ENCODE peak calls at places on chromosome 17, in six cellular contexts. One of them, this sample, is unnamed.

GRCh38 chr17:20066253-20066652 is 57.1 kb downstream of the SPECC1 start:
- DNase-seq in adrenal gland: peak
- DNase-seq in prostate gland: peak
- DNase-seq in dorsolateral prefrontal cortex: peak
- DNase-seq in stomach: peak
- DNase-seq in ascending aorta: peak
- DNase-seq in this sample: no peak

GRCh38 chr17:82215972-82216300 is 3.3 kb upstream of the CCDC57 start:
- DNase-seq in adrenal gland: no peak
- DNase-seq in ascending aorta: no peak
- DNase-seq in stomach: no peak
- DNase-seq in prostate gland: no peak
- DNase-seq in dorsolateral prefrontal cortex: no peak
- DNase-seq in this sample: no peak

GRCh38 chr17:17420561-17421269 is 56.1 kb upstream of the MED9 start:
- DNase-seq in stomach: no peak
- DNase-seq in adrenal gland: peak
- DNase-seq in dorsolateral prefrontal cortex: no peak
- DNase-seq in prostate gland: no peak
- DNase-seq in ascending aorta: peak
- DNase-seq in this sample: peak

GRCh38 chr17:73343168-73343634 is 31.4 kb upstream of the CDC42EP4 start:
- DNase-seq in prostate gland: no peak
- DNase-seq in stomach: no peak
- DNase-seq in ascending aorta: peak
- DNase-seq in dorsolateral prefrontal cortex: peak
- DNase-seq in adrenal gland: peak
- DNase-seq in this sample: peak

GRCh38 chr17:74635418-74635817 is 11.9 kb upstream of the CD300E start:
- DNase-seq in dorsolateral prefrontal cortex: no peak
- DNase-seq in ascending aorta: no peak
- DNase-seq in adrenal gland: no peak
- DNase-seq in stomach: no peak
- DNase-seq in prostate gland: no peak
- DNase-seq in this sample: no peak

GRCh38 chr17:66375121-66375520 is 72.7 kb downstream of the PRKCA start:
- DNase-seq in stomach: no peak
- DNase-seq in ascending aorta: no peak
- DNase-seq in prostate gland: no peak
- DNase-seq in dorsolateral prefrontal cortex: no peak
- DNase-seq in adrenal gland: no peak
- DNase-seq in this sample: no peak

GRCh38 chr17:77374170-77374936 is 233.6 kb downstream of the SEC14L1 start:
- DNase-seq in prostate gland: peak
- DNase-seq in stomach: peak
- DNase-seq in dorsolateral prefrontal cortex: peak
- DNase-seq in adrenal gland: peak
- DNase-seq in ascending aorta: peak
- DNase-seq in this sample: peak

GRCh38 chr17:20089795-20090547 is 80.8 kb downstream of the SPECC1 start:
- DNase-seq in dorsolateral prefrontal cortex: no peak
- DNase-seq in adrenal gland: no peak
- DNase-seq in stomach: no peak
- DNase-seq in prostate gland: no peak
- DNase-seq in ascending aorta: no peak
- DNase-seq in this sample: no peak

GRCh38 chr17:51422634-51423033 is 162.3 kb downstream of the UTP18 start:
- DNase-seq in dorsolateral prefrontal cortex: no peak
- DNase-seq in ascending aorta: no peak
- DNase-seq in adrenal gland: no peak
- DNase-seq in prostate gland: no peak
- DNase-seq in stomach: no peak
- DNase-seq in this sample: no peak

GRCh38 chr17:67442787-67443624 is 65.9 kb downstream of the PITPNC1 start:
- DNase-seq in stomach: no peak
- DNase-seq in prostate gland: no peak
- DNase-seq in ascending aorta: no peak
- DNase-seq in adrenal gland: no peak
- DNase-seq in dorsolateral prefrontal cortex: no peak
- DNase-seq in this sample: no peak

GRCh38 chr17:7380855-7381683 is at the start of gene TNK1:
- DNase-seq in adrenal gland: peak
- DNase-seq in stomach: peak
- DNase-seq in ascending aorta: peak
- DNase-seq in prostate gland: peak
- DNase-seq in dorsolateral prefrontal cortex: peak
- DNase-seq in this sample: peak

GRCh38 chr17:75810216-75810615 is 25.6 kb downstream of the UNK start:
- DNase-seq in dorsolateral prefrontal cortex: no peak
- DNase-seq in adrenal gland: no peak
- DNase-seq in prostate gland: no peak
- DNase-seq in stomach: no peak
- DNase-seq in ascending aorta: no peak
- DNase-seq in this sample: no peak

GRCh38 chr17:19347323-19348080 is 15.0 kb downstream of the B9D1 start:
- DNase-seq in ascending aorta: peak
- DNase-seq in prostate gland: no peak
- DNase-seq in dorsolateral prefrontal cortex: no peak
- DNase-seq in adrenal gland: no peak
- DNase-seq in stomach: no peak
- DNase-seq in this sample: no peak

GRCh38 chr17:67601897-67602296 is 115.8 kb upstream of the NOL11 start:
- DNase-seq in ascending aorta: no peak
- DNase-seq in stomach: no peak
- DNase-seq in adrenal gland: no peak
- DNase-seq in prostate gland: no peak
- DNase-seq in dorsolateral prefrontal cortex: no peak
- DNase-seq in this sample: no peak

GRCh38 chr17:14205992-14206461 is 30.6 kb downstream of the CDRT15 start:
- DNase-seq in stomach: peak
- DNase-seq in ascending aorta: peak
- DNase-seq in prostate gland: peak
- DNase-seq in dorsolateral prefrontal cortex: peak
- DNase-seq in adrenal gland: no peak
- DNase-seq in this sample: peak

GRCh38 chr17:74848656-74849399 is 10.9 kb downstream of the GRIN2C start:
- DNase-seq in stomach: no peak
- DNase-seq in ascending aorta: no peak
- DNase-seq in adrenal gland: no peak
- DNase-seq in prostate gland: no peak
- DNase-seq in dorsolateral prefrontal cortex: no peak
- DNase-seq in this sample: no peak

GRCh38 chr17:20310481-20310880 is 156.9 kb downstream of the LGALS9B start:
- DNase-seq in dorsolateral prefrontal cortex: no peak
- DNase-seq in ascending aorta: no peak
- DNase-seq in stomach: no peak
- DNase-seq in adrenal gland: no peak
- DNase-seq in prostate gland: no peak
- DNase-seq in this sample: no peak

GRCh38 chr17:12859520-12859919 is 70.2 kb downstream of the ARHGAP44 start:
- DNase-seq in ascending aorta: no peak
- DNase-seq in dorsolateral prefrontal cortex: no peak
- DNase-seq in adrenal gland: no peak
- DNase-seq in prostate gland: peak
- DNase-seq in stomach: no peak
- DNase-seq in this sample: no peak

GRCh38 chr17:67138392-67138791 is 94.0 kb downstream of the CACNG1 start:
- DNase-seq in dorsolateral prefrontal cortex: no peak
- DNase-seq in prostate gland: no peak
- DNase-seq in stomach: no peak
- DNase-seq in adrenal gland: no peak
- DNase-seq in ascending aorta: no peak
- DNase-seq in this sample: no peak

GRCh38 chr17:57956311-57957119 is 1.3 kb upstream of the CUEDC1 start:
- DNase-seq in adrenal gland: no peak
- DNase-seq in stomach: peak
- DNase-seq in ascending aorta: peak
- DNase-seq in prostate gland: no peak
- DNase-seq in dorsolateral prefrontal cortex: no peak
- DNase-seq in this sample: no peak

DNA sequence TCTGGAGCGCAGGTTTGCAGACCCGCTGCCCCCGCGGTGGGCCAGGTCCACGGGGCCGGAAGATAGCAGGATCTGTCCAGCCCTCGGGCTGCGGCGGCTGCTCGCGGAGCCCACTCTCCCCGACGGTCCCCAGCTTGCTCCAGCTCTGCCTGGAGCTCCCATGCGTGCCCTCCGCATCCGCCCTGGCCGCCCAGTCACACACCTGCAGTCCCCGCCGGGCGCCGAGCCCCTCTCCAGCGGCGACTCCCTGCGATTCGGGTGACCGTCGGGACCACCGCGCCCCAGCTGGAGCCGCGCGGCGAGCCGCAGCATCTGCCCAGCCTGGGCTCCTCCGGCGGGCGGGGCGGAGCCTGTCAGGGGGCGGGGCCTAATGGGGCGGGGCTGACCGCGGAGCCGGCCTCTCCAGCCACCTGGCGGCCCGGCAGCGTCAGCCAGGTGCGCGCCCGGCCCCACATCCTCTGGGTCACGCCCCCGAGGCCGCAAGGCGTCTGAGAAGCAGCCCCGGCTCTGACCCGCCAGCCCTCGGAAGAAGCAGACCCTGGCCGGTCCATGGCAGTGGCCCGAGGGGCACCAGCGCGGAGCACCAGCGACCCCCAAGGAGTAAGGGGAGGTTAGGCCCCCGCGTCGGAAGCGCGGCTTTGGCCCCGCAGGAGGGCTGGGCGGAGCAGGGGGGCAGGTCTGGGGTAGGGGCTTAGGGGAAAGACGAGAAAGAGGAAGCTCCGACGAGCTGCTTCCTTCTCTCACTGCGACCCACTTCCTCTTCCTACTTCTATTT is at the start of gene PIK3R5:
- DNase-seq in ascending aorta: no peak
- DNase-seq in prostate gland: no peak
- DNase-seq in stomach: peak
- DNase-seq in dorsolateral prefrontal cortex: no peak
- DNase-seq in adrenal gland: peak
- DNase-seq in this sample: peak
- H3K4me3 ChIP-seq in ascending aorta: peak
- H3K4me3 ChIP-seq in prostate gland: peak
- H3K4me3 ChIP-seq in stomach: peak
- H3K4me3 ChIP-seq in dorsolateral prefrontal cortex: peak
- H3K4me3 ChIP-seq in adrenal gland: no peak
- H3K4me3 ChIP-seq in this sample: peak

GRCh38 chr17:78920528-78920927 is 4.7 kb downstream of the TIMP2 start:
- DNase-seq in ascending aorta: no peak
- DNase-seq in adrenal gland: no peak
- DNase-seq in prostate gland: no peak
- DNase-seq in dorsolateral prefrontal cortex: no peak
- DNase-seq in stomach: no peak
- DNase-seq in this sample: no peak
- H3K27ac ChIP-seq in ascending aorta: no peak
- H3K27ac ChIP-seq in adrenal gland: no peak
- H3K27ac ChIP-seq in prostate gland: peak
- H3K27ac ChIP-seq in dorsolateral prefrontal cortex: peak
- H3K27ac ChIP-seq in stomach: peak
- H3K27ac ChIP-seq in this sample: peak

GRCh38 chr17:81164464-81165245 is 652 bp upstream of the PVALEF start:
- DNase-seq in adrenal gland: no peak
- DNase-seq in ascending aorta: no peak
- DNase-seq in dorsolateral prefrontal cortex: peak
- DNase-seq in prostate gland: peak
- DNase-seq in stomach: peak
- DNase-seq in this sample: no peak

GRCh38 chr17:81167194-81167524 is 1.1 kb upstream of the AATK start:
- DNase-seq in prostate gland: no peak
- DNase-seq in dorsolateral prefrontal cortex: no peak
- DNase-seq in ascending aorta: no peak
- DNase-seq in adrenal gland: no peak
- DNase-seq in stomach: no peak
- DNase-seq in this sample: no peak

GRCh38 chr17:81167638-81168037 is 1.6 kb upstream of the AATK start:
- DNase-seq in dorsolateral prefrontal cortex: no peak
- DNase-seq in ascending aorta: no peak
- DNase-seq in prostate gland: no peak
- DNase-seq in stomach: no peak
- DNase-seq in adrenal gland: no peak
- DNase-seq in this sample: no peak

GRCh38 chr17:81165246-81166032 is at the start of gene PVALEF:
- DNase-seq in ascending aorta: no peak
- DNase-seq in prostate gland: no peak
- DNase-seq in dorsolateral prefrontal cortex: no peak
- DNase-seq in adrenal gland: no peak
- DNase-seq in stomach: no peak
- DNase-seq in this sample: no peak

DNA sequence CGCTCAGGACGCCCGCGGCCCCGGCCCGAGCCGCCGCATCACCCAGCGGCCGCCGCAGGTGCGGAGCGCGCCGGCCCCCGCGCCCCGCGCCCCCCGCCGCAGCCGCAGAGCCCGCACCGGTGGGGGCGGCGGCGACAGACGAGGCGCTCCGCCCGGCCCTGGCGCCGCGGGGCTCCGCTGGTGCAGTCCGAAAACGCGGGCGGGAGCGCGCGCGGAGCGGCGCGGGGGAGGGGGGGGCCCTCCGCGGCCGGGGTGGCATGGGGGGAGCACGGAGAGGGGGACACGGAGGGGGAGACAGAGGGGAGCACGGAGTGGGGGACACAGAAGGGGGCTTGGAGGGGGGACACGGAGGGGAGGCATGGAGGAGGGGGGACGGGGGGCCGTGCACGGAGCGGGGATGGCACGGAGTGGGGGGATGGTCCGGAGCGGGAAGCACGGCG is at the start of gene AATK:
- DNase-seq in stomach: no peak
- DNase-seq in prostate gland: no peak
- DNase-seq in ascending aorta: no peak
- DNase-seq in adrenal gland: no peak
- DNase-seq in dorsolateral prefrontal cortex: no peak
- DNase-seq in this sample: no peak
- H3K4me3 ChIP-seq in stomach: peak
- H3K4me3 ChIP-seq in prostate gland: peak
- H3K4me3 ChIP-seq in ascending aorta: peak
- H3K4me3 ChIP-seq in adrenal gland: no peak
- H3K4me3 ChIP-seq in dorsolateral prefrontal cortex: peak
- H3K4me3 ChIP-seq in this sample: peak

DNA sequence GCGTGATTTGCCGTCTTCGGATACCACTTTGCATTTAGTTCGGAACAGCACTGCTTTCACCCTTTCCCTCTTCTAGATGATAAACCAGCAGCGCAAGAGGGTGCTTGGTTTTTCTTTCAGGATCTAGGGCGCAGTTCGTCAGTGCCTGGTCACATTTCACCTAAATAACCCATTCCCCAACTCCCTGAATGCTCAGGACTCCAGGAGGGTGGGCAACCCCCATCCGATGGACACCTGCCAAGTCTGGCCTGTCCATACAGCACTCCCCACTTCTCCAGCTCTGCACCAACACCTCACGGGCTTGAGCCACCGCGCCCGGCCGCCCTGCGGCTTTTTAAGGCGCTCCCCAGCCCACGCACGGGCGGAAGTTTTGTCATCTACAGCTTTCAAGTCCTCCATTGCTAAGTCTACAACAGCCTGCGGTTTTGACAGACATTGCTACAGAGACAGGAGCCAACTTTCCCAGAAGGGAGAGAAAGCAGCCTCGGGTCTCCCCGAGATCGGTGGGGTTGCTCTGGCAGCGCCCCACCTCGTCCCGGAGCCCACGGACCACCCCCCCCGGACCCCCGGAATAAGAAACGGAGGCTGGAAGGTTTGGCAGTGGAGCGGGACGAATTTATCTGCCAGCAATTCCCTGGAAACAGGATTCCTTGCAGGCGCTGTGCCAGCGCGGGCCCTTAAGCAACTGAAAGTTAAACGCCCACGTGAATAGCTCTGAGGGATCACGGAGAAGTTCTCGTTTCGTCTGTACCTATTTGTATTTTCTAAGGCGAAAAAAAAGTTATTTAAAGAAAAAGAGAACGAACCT is 38.6 kb upstream of the SLFN13 start:
- DNase-seq in stomach: peak
- DNase-seq in ascending aorta: peak
- DNase-seq in dorsolateral prefrontal cortex: no peak
- DNase-seq in adrenal gland: peak
- DNase-seq in prostate gland: no peak
- DNase-seq in this sample: peak
- H3K27ac ChIP-seq in stomach: peak
- H3K27ac ChIP-seq in ascending aorta: no peak
- H3K27ac ChIP-seq in dorsolateral prefrontal cortex: no peak
- H3K27ac ChIP-seq in adrenal gland: no peak
- H3K27ac ChIP-seq in prostate gland: no peak
- H3K27ac ChIP-seq in this sample: peak

This sample was measured in heart right ventricle.